ENCODE peak calls at places on chromosomes 11 and 22, in nine cellular contexts. Q, F, M, P, U, K, L, X and D are unnamed samples.

GRCh38 chr11:94768602-94769511 is 701 bp downstream of the AMOTL1 start:
- DNase-seq in Q (no peak), F (peak), M (peak), P (peak), U (peak), K (no peak), L (peak), X (no peak), D (peak)

GRCh38 chr22:35072939-35073338 is 7.0 kb downstream of the ISX start:
- DNase-seq in Q (no peak), F (no peak), M (peak), P (no peak), U (no peak), K (no peak), L (no peak), X (no peak), D (peak)

GRCh38 chr22:18005201-18005926 is 19.0 kb downstream of the MICAL3 start:
- DNase-seq in Q (no peak), F (no peak), M (no peak), P (peak), U (no peak), K (peak), L (no peak), X (no peak), D (no peak)

GRCh38 chr22:35092146-35092805 is 26.3 kb downstream of the ISX start:
- DNase-seq in Q (no peak), F (no peak), M (no peak), P (no peak), U (no peak), K (no peak), L (no peak), X (no peak), D (no peak)

GRCh38 chr22:50314081-50314454 is 6.6 kb upstream of the PLXNB2 start:
- DNase-seq in Q (no peak), F (no peak), M (no peak), P (no peak), U (no peak), K (no peak), L (no peak), X (no peak), D (no peak)

GRCh38 chr22:27842236-27842993 is 40.9 kb upstream of the MN1 start:
- DNase-seq in Q (peak), F (peak), M (no peak), P (no peak), U (no peak), K (no peak), L (no peak), X (no peak), D (no peak)

GRCh38 chr11:75946531-75947530 is 131.8 kb downstream of the UVRAG start:
- DNase-seq in Q (no peak), F (no peak), M (no peak), P (no peak), U (no peak), K (no peak), L (no peak), X (no peak), D (peak)

GRCh38 chr11:130474637-130475400 is 26.4 kb downstream of the ADAMTS15 start:
- DNase-seq in Q (peak), F (peak), M (no peak), P (no peak), U (no peak), K (no peak), L (no peak), X (no peak), D (no peak)

GRCh38 chr11:126416542-126417090 is 61.1 kb downstream of the ST3GAL4 start:
- DNase-seq in Q (peak), F (peak), M (peak), P (peak), U (peak), K (peak), L (peak), X (peak), D (peak)

GRCh38 chr11:93817426-93818348 is 32.7 kb downstream of the VSTM5 start:
- DNase-seq in Q (no peak), F (no peak), M (no peak), P (no peak), U (no peak), K (no peak), L (no peak), X (no peak), D (no peak)

GRCh38 chr11:30914143-30914762 is 328.1 kb upstream of the MPPED2 start:
- DNase-seq in Q (no peak), F (peak), M (peak), P (no peak), U (peak), K (peak), L (no peak), X (no peak), D (no peak)

GRCh38 chr11:116478676-116479075 is 294.1 kb downstream of the BUD13 start:
- DNase-seq in Q (no peak), F (no peak), M (no peak), P (no peak), U (no peak), K (no peak), L (no peak), X (no peak), D (no peak)

GRCh38 chr11:124670732-124671131 is 2.8 kb downstream of the SIAE start:
- DNase-seq in Q (peak), F (no peak), M (no peak), P (peak), U (no peak), K (peak), L (no peak), X (peak), D (no peak)

GRCh38 chr11:2881076-2881973 is 4.2 kb downstream of the CDKN1C start:
- DNase-seq in Q (no peak), F (no peak), M (no peak), P (no peak), U (no peak), K (no peak), L (no peak), X (no peak), D (no peak)

GRCh38 chr11:40537734-40538133 is 921.7 kb downstream of the LRRC4C start:
- DNase-seq in Q (no peak), F (no peak), M (no peak), P (no peak), U (no peak), K (no peak), L (no peak), X (no peak), D (no peak)

GRCh38 chr22:40645579-40646197 is 9.2 kb upstream of the MRTFA start:
- DNase-seq in Q (no peak), F (no peak), M (no peak), P (no peak), U (no peak), K (no peak), L (no peak), X (no peak), D (no peak)

GRCh38 chr11:32391965-32392553 is 43.3 kb downstream of the WT1 start:
- DNase-seq in Q (no peak), F (no peak), M (peak), P (no peak), U (no peak), K (no peak), L (peak), X (no peak), D (no peak)